ENCODE peak calls at places on chromosomes 5 and 9, in six cellular contexts. E, H, N, B, V and F are unnamed samples.

GRCh38 chr5:111699324-111699723 is 57.7 kb downstream of the NREP start:
- DNase-seq in B (no peak), E (no peak), V (no peak), N (peak), H (no peak), F (no peak)

GRCh38 chr5:129063483-129064136 is 30.9 kb upstream of the ISOC1 start:
- DNase-seq in B (no peak), H (peak), N (peak), V (no peak), E (no peak), F (peak)

GRCh38 chr5:132425975-132426524 is 56.5 kb downstream of the SLC22A5 start:
- DNase-seq in N (no peak), V (no peak), H (no peak), B (no peak), E (no peak), F (no peak)

GRCh38 chr5:122498163-122498562 is 186.1 kb downstream of the SNCAIP start:
- DNase-seq in B (no peak), N (peak), H (no peak), E (no peak), V (peak), F (no peak)

GRCh38 chr5:83353231-83353630 is 118.3 kb upstream of the VCAN start:
- DNase-seq in E (no peak), N (no peak), B (no peak), H (no peak), V (no peak), F (no peak)

GRCh38 chr5:173108914-173109313 is 35.4 kb upstream of the BNIP1 start:
- DNase-seq in H (no peak), B (no peak), N (no peak), V (no peak), E (no peak), F (no peak)

GRCh38 chr9:11973011-11973410 is 720.2 kb upstream of the TYRP1 start:
- DNase-seq in B (no peak), E (no peak), H (peak), V (no peak), N (no peak), F (no peak)

GRCh38 chr9:77848897-77849296 is 182.7 kb downstream of the GNAQ start:
- DNase-seq in V (peak), N (peak), E (no peak), H (peak), B (no peak), F (peak)

GRCh38 chr5:75522025-75522424 is 10.3 kb downstream of the POLK start:
- DNase-seq in E (no peak), B (no peak), N (no peak), H (peak), V (no peak), F (no peak)

GRCh38 chr5:133319905-133320520 is 268.2 kb downstream of the HSPA4 start:
- DNase-seq in V (no peak), N (no peak), H (peak), B (no peak), E (no peak), F (no peak)

GRCh38 chr9:76255781-76256455 is 138.3 kb downstream of the RFK start:
- DNase-seq in E (peak), H (peak), N (peak), B (no peak), V (peak), F (peak)

GRCh38 chr9:97978706-97979105 is 4.4 kb upstream of the ANP32B start:
- DNase-seq in V (no peak), H (no peak), E (no peak), B (no peak), N (no peak), F (no peak)

GRCh38 chr5:112379541-112380325 is 39.3 kb downstream of the EPB41L4A start:
- DNase-seq in E (no peak), V (no peak), H (no peak), B (no peak), N (peak), F (no peak)

GRCh38 chr9:109110326-109111014 is 9.3 kb downstream of the TMEM245 start:
- DNase-seq in B (no peak), E (no peak), H (peak), N (peak), V (peak), F (peak)

GRCh38 chr5:5270161-5270560 is 130.0 kb downstream of the ADAMTS16 start:
- DNase-seq in B (no peak), V (no peak), N (no peak), H (no peak), E (no peak), F (no peak)

GRCh38 chr9:20476912-20477311 is 145.4 kb downstream of the MLLT3 start:
- DNase-seq in E (no peak), H (peak), B (no peak), V (no peak), N (peak), F (no peak)

GRCh38 chr5:170360712-170361501 is 28.3 kb downstream of the KCNMB1 start:
- DNase-seq in E (no peak), B (no peak), H (no peak), V (no peak), N (no peak), F (no peak)

GRCh38 chr9:98229090-98229395 is 26.4 kb downstream of the TBC1D2 start:
- DNase-seq in N (no peak), E (no peak), B (no peak), H (no peak), V (no peak), F (no peak)

GRCh38 chr9:90896231-90896630 is 94.6 kb downstream of the SYK start:
- DNase-seq in E (no peak), N (no peak), B (no peak), H (no peak), V (no peak), F (no peak)

GRCh38 chr9:90893706-90894105 is 92.1 kb downstream of the SYK start:
- DNase-seq in B (no peak), V (no peak), H (no peak), E (no peak), N (no peak), F (no peak)

GRCh38 chr9:90898229-90898628 is 96.6 kb downstream of the SYK start:
- DNase-seq in N (peak), B (no peak), H (peak), E (no peak), V (no peak), F (peak)

GRCh38 chr9:90895786-90896185 is 94.2 kb downstream of the SYK start:
- DNase-seq in V (no peak), H (no peak), E (no peak), B (no peak), N (no peak), F (no peak)

DNA sequence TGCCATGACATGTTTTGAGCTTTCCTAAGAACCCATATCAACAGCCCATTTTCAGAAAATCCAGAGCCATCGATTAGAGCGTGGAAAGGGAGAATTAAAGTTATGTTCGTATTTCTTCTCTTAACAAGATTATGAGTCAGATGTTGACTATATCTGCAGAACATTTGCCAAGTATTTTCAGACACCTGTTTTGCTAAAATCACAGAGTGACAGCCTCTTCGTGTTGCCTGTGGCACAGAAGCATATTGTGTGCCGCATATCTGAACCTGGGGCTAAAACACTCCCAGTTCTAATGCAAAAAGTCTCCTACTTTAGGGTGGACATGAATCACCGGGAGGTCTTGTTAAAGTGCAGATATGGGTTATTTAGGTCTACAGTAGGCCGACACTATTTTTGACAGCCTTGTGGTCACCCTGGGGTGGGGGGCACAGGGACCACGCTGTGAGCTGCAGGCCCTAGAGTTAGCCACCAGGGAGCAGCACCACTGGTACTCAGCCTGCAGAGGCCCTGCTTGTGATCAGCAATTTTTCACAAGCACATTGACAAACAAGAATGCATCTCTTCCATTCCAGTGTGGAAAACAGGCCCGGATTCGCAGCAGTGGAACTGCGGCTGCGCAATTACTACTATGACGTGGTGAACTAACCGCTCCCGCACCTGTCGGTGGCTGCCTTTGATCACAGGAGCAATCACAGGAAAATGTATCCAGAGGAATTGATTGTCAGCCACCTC is 93.5 kb downstream of the SYK start:
- DNase-seq in V (no peak), N (no peak), B (no peak), H (peak), E (no peak), F (no peak)
- TF ChIP-seq CTCF in V (peak), N (peak), B (peak), H (peak), E (peak), F (peak)

DNA sequence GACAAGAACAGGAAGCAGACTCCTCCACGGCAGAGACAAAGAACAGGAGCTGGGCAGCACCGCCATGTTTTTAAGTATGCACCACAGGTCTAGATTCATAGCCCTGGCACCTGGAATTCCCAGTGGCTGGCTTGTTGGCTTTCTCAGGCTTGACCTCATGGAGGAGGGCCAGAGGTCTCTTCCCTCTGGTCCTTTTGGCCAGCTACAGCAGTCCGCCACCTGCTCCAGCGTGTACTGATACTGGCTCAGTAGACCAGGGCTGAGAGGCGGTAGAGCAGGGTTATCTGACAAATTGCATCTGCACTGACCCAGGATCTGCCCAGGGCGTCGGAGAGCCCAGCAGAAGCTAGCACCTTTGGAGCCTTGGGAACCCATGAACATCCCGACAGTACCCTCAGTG is 90.6 kb upstream of the OTULINL start:
- DNase-seq in H (no peak), B (no peak), E (no peak), N (no peak), V (no peak), F (no peak)
- H3K4me3 ChIP-seq in H (no peak), B (no peak), E (no peak), N (no peak), V (no peak), F (no peak)

DNA sequence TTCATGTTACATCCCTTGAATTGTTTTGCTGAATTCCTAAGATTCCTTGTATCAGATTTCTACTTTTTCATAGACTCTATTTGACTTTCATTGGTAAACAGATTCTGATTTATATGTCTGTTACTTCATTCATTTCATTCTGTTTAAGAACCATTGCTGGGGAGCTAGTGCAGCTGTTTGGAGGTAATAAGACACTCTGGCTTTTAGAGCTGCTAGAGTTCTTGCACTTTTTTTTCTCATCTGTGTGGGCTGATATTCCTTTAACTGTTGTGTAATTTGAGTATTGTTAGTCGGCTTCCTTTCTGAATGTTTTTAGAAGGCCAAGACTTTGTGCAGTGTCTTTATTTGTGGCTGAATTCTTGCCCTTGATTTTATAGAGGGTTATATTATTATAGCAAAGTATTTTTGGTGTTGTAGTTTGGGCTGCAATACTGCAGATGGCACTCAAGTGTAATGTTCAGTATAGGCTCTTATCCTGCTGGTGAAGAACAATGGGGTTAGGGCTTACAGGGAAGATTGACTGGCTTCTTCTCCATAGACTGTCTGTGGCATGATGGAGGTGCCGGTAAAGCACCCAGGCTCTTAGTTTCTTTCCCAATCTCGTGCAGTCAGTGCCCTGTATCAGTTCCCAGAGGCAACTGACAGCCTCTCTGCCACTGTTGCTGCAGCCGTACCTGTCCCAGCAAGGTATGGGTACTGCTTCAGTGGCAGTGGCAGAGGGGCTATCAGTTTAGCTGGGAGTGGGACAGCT is 162.2 kb downstream of the OXCT1 start:
- DNase-seq in E (peak), N (peak), V (peak), H (peak), B (no peak), F (peak)
- TF ChIP-seq CTCF in E (peak), N (peak), V (peak), H (peak), B (no peak), F (peak)

GRCh38 chr5:11105706-11106105 is 344.7 kb upstream of the DAP start:
- DNase-seq in N (no peak), B (no peak), E (no peak), H (no peak), V (no peak), F (no peak)
- H3K4me3 ChIP-seq in N (no peak), B (no peak), E (no peak), H (no peak), V (no peak), F (no peak)

GRCh38 chr5:166433679-166434078 is 1857.8 kb upstream of the WWC1 start:
- DNase-seq in E (no peak), N (no peak), V (no peak), B (no peak), H (no peak), F (no peak)
- TF ChIP-seq CTCF in E (no peak), N (no peak), V (no peak), B (no peak), H (no peak), F (peak)

GRCh38 chr9:36152741-36153438 is 16.3 kb upstream of the CCIN start:
- DNase-seq in N (no peak), V (no peak), B (no peak), E (no peak), H (no peak), F (no peak)

GRCh38 chr9:36150529-36151305 is 14.2 kb downstream of the GLIPR2 start:
- DNase-seq in H (peak), N (peak), B (no peak), E (no peak), V (peak), F (peak)

GRCh38 chr9:36154213-36154952 is 14.8 kb upstream of the CCIN start:
- DNase-seq in H (peak), V (peak), B (peak), N (peak), E (no peak), F (peak)

GRCh38 chr9:36149197-36149596 is 12.7 kb downstream of the GLIPR2 start:
- DNase-seq in B (no peak), V (peak), N (peak), E (no peak), H (peak), F (peak)

GRCh38 chr9:36151306-36152210 is 15.0 kb downstream of the GLIPR2 start:
- DNase-seq in E (no peak), N (peak), H (peak), V (peak), B (peak), F (peak)
- H3K4me3 ChIP-seq in E (no peak), N (no peak), H (no peak), V (no peak), B (peak), F (no peak)

GRCh38 chr9:105360344-105360743 is 87.5 kb upstream of the FSD1L start:
- DNase-seq in N (peak), V (no peak), B (no peak), E (no peak), H (peak), F (no peak)
- TF ChIP-seq CTCF in N (no peak), V (no peak), B (no peak), E (no peak), H (peak), F (no peak)

GRCh38 chr9:33159760-33160127 is 7.4 kb downstream of the B4GALT1 start:
- DNase-seq in N (peak), V (peak), B (peak), H (peak), E (no peak), F (peak)
- H3K4me3 ChIP-seq in N (no peak), V (peak), B (peak), H (peak), E (peak), F (no peak)